ENCODE peak calls at places on chromosome 20, in seven cellular contexts. One of them, this sample, is unnamed.

GRCh38 chr20:45407783-45408645 is at the start of gene DBNDD2:
- DNase-seq in neuronal stem cell: no peak
- DNase-seq in IMR-90: no peak
- DNase-seq in trophoblast cell: no peak
- DNase-seq in H9: no peak
- DNase-seq in mesenchymal stem cell: no peak
- DNase-seq in H1: no peak
- DNase-seq in this sample: no peak

GRCh38 chr20:32462900-32463641 is 104.9 kb downstream of the ASXL1 start:
- DNase-seq in neuronal stem cell: no peak
- DNase-seq in IMR-90: no peak
- DNase-seq in trophoblast cell: no peak
- DNase-seq in H9: no peak
- DNase-seq in mesenchymal stem cell: peak; percentile 33
- DNase-seq in H1: no peak
- DNase-seq in this sample: no peak

GRCh38 chr20:33689973-33690372 is 3.8 kb upstream of the E2F1 start:
- DNase-seq in neuronal stem cell: no peak
- DNase-seq in IMR-90: peak; percentile 66
- DNase-seq in trophoblast cell: no peak
- DNase-seq in H9: no peak
- DNase-seq in mesenchymal stem cell: peak; percentile 91
- DNase-seq in H1: no peak
- DNase-seq in this sample: no peak

GRCh38 chr20:24357169-24357568 is 112.3 kb upstream of the SYNDIG1 start:
- DNase-seq in neuronal stem cell: no peak
- DNase-seq in IMR-90: no peak
- DNase-seq in trophoblast cell: no peak
- DNase-seq in H9: no peak
- DNase-seq in mesenchymal stem cell: no peak
- DNase-seq in H1: no peak
- DNase-seq in this sample: no peak

GRCh38 chr20:56439784-56440291 is 27.8 kb downstream of the CASS4 start:
- DNase-seq in neuronal stem cell: no peak
- DNase-seq in IMR-90: peak; percentile 100
- DNase-seq in trophoblast cell: peak; percentile 98
- DNase-seq in H9: no peak
- DNase-seq in mesenchymal stem cell: peak; percentile 90
- DNase-seq in H1: no peak
- DNase-seq in this sample: peak; percentile 30

GRCh38 chr20:37903317-37904007 is 535 bp downstream of the VSTM2L start:
- DNase-seq in neuronal stem cell: no peak
- DNase-seq in IMR-90: no peak
- DNase-seq in trophoblast cell: no peak
- DNase-seq in H9: peak; percentile 38
- DNase-seq in mesenchymal stem cell: no peak
- DNase-seq in H1: peak; percentile 74
- DNase-seq in this sample: no peak

GRCh38 chr20:56587307-56588108 is 41.6 kb upstream of the TFAP2C start:
- DNase-seq in neuronal stem cell: no peak
- DNase-seq in IMR-90: no peak
- DNase-seq in trophoblast cell: no peak
- DNase-seq in H9: no peak
- DNase-seq in mesenchymal stem cell: no peak
- DNase-seq in H1: no peak
- DNase-seq in this sample: no peak

GRCh38 chr20:62367483-62368302 is 581 bp upstream of the LAMA5 start:
- DNase-seq in neuronal stem cell: no peak
- DNase-seq in IMR-90: no peak
- DNase-seq in trophoblast cell: peak; percentile 75
- DNase-seq in H9: peak; percentile 74
- DNase-seq in mesenchymal stem cell: no peak
- DNase-seq in H1: peak; percentile 83
- DNase-seq in this sample: peak; percentile 63

GRCh38 chr20:62910217-62910766 is 16.0 kb downstream of the DIDO1 start:
- DNase-seq in neuronal stem cell: no peak
- DNase-seq in IMR-90: no peak
- DNase-seq in trophoblast cell: no peak
- DNase-seq in H9: no peak
- DNase-seq in mesenchymal stem cell: no peak
- DNase-seq in H1: no peak
- DNase-seq in this sample: no peak

GRCh38 chr20:44711237-44711636 is 3.9 kb upstream of the CCN5 start:
- DNase-seq in neuronal stem cell: no peak
- DNase-seq in IMR-90: peak; percentile 34
- DNase-seq in trophoblast cell: no peak
- DNase-seq in H9: no peak
- DNase-seq in mesenchymal stem cell: no peak
- DNase-seq in H1: no peak
- DNase-seq in this sample: no peak

GRCh38 chr20:62762376-62762775 is 33.9 kb upstream of the MRGBP start:
- DNase-seq in neuronal stem cell: no peak
- DNase-seq in IMR-90: no peak
- DNase-seq in trophoblast cell: no peak
- DNase-seq in H9: no peak
- DNase-seq in mesenchymal stem cell: no peak
- DNase-seq in H1: no peak
- DNase-seq in this sample: no peak

GRCh38 chr20:18034039-18034438 is 23.7 kb downstream of the OVOL2 start:
- DNase-seq in neuronal stem cell: no peak
- DNase-seq in IMR-90: no peak
- DNase-seq in trophoblast cell: no peak
- DNase-seq in H9: no peak
- DNase-seq in mesenchymal stem cell: no peak
- DNase-seq in H1: no peak
- DNase-seq in this sample: no peak

GRCh38 chr20:48454721-48455490 is 372.9 kb downstream of the PREX1 start:
- DNase-seq in neuronal stem cell: no peak
- DNase-seq in IMR-90: no peak
- DNase-seq in trophoblast cell: no peak
- DNase-seq in H9: no peak
- DNase-seq in mesenchymal stem cell: no peak
- DNase-seq in H1: no peak
- DNase-seq in this sample: no peak

GRCh38 chr20:19205999-19206398 is 6.4 kb upstream of the SLC24A3 start:
- DNase-seq in neuronal stem cell: peak; percentile 69
- DNase-seq in IMR-90: peak; percentile 10
- DNase-seq in trophoblast cell: peak; percentile 72
- DNase-seq in H9: peak; percentile 84
- DNase-seq in mesenchymal stem cell: peak; percentile 34
- DNase-seq in H1: peak; percentile 98
- DNase-seq in this sample: peak; percentile 70

GRCh38 chr20:50744143-50744792 is 12.9 kb downstream of the PARD6B start:
- DNase-seq in neuronal stem cell: no peak
- DNase-seq in IMR-90: peak; percentile 88
- DNase-seq in trophoblast cell: peak; percentile 81
- DNase-seq in H9: peak; percentile 56
- DNase-seq in mesenchymal stem cell: peak; percentile 96
- DNase-seq in H1: peak; percentile 46
- DNase-seq in this sample: peak; percentile 95

GRCh38 chr20:47476452-47476851 is 25.2 kb upstream of the NCOA3 start:
- DNase-seq in neuronal stem cell: no peak
- DNase-seq in IMR-90: no peak
- DNase-seq in trophoblast cell: no peak
- DNase-seq in H9: no peak
- DNase-seq in mesenchymal stem cell: no peak
- DNase-seq in H1: no peak
- DNase-seq in this sample: no peak

GRCh38 chr20:44776977-44777376 is 31.3 kb downstream of the KCNK15 start:
- DNase-seq in neuronal stem cell: peak; percentile 59
- DNase-seq in IMR-90: peak; percentile 16
- DNase-seq in trophoblast cell: no peak
- DNase-seq in H9: no peak
- DNase-seq in mesenchymal stem cell: peak; percentile 30
- DNase-seq in H1: peak; percentile 67
- DNase-seq in this sample: peak; percentile 56

GRCh38 chr20:34538671-34539123 is 19.8 kb upstream of the MAP1LC3A start:
- DNase-seq in neuronal stem cell: no peak
- DNase-seq in IMR-90: peak; percentile 57
- DNase-seq in trophoblast cell: peak; percentile 17
- DNase-seq in H9: peak; percentile 64
- DNase-seq in mesenchymal stem cell: peak; percentile 67
- DNase-seq in H1: peak; percentile 82
- DNase-seq in this sample: peak; percentile 60

GRCh38 chr20:8127553-8128255 is 4.4 kb upstream of the PLCB1 start:
- DNase-seq in neuronal stem cell: no peak
- DNase-seq in IMR-90: peak; percentile 42
- DNase-seq in trophoblast cell: no peak
- DNase-seq in H9: no peak
- DNase-seq in mesenchymal stem cell: peak; percentile 64
- DNase-seq in H1: no peak
- DNase-seq in this sample: no peak

GRCh38 chr20:18986895-18987580 is 173.5 kb downstream of the SCP2D1 start:
- DNase-seq in neuronal stem cell: no peak
- DNase-seq in IMR-90: no peak
- DNase-seq in trophoblast cell: no peak
- DNase-seq in H9: no peak
- DNase-seq in mesenchymal stem cell: no peak
- DNase-seq in H1: no peak
- DNase-seq in this sample: no peak

GRCh38 chr20:62943396-62943795 is 5.4 kb downstream of the GID8 start:
- DNase-seq in neuronal stem cell: no peak
- DNase-seq in IMR-90: no peak
- DNase-seq in trophoblast cell: no peak
- DNase-seq in H9: no peak
- DNase-seq in mesenchymal stem cell: no peak
- DNase-seq in H1: no peak
- DNase-seq in this sample: no peak

GRCh38 chr20:14478126-14478525 is 140.7 kb upstream of the FLRT3 start:
- DNase-seq in neuronal stem cell: no peak
- DNase-seq in IMR-90: no peak
- DNase-seq in trophoblast cell: no peak
- DNase-seq in H9: no peak
- DNase-seq in mesenchymal stem cell: no peak
- DNase-seq in H1: no peak
- DNase-seq in this sample: no peak

GRCh38 chr20:14477125-14477524 is 139.7 kb upstream of the FLRT3 start:
- DNase-seq in neuronal stem cell: no peak
- DNase-seq in IMR-90: peak; percentile 73
- DNase-seq in trophoblast cell: no peak
- DNase-seq in H9: no peak
- DNase-seq in mesenchymal stem cell: peak; percentile 5
- DNase-seq in H1: no peak
- DNase-seq in this sample: no peak

GRCh38 chr20:14481863-14482262 is 144.5 kb upstream of the FLRT3 start:
- DNase-seq in neuronal stem cell: no peak
- DNase-seq in IMR-90: peak; percentile 92
- DNase-seq in trophoblast cell: no peak
- DNase-seq in H9: no peak
- DNase-seq in mesenchymal stem cell: no peak
- DNase-seq in H1: no peak
- DNase-seq in this sample: no peak
- H3K4ac ChIP-seq in neuronal stem cell: no peak overlapping the region
- H3K4ac ChIP-seq in IMR-90: no peak overlapping the region
- H3K4ac ChIP-seq in trophoblast cell: no peak overlapping the region
- H3K4ac ChIP-seq in H9: no peak overlapping the region
- H3K4ac ChIP-seq in mesenchymal stem cell: no peak overlapping the region
- H3K4ac ChIP-seq in H1: no peak overlapping the region
- H3K4ac ChIP-seq in this sample: no peak overlapping the region

DNA sequence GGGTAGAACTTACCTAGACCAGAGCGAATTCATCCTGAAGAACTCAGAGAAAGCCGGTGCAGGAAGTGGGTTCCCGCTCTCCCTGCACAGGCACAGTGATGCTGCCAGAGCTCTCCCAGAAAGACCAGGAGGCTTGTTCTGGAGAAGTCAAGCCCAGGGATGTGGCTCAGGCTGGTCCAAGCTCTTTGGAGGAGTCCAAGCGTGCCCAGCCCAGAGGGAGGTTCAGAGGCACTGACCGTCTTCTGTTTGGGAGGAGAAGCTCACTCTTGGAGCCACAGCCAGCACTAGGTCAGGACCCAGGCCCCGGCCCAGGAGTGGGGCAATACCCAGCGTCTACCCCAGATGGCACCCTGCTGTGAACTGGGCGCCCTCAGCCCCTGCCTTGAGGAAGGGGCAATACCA is 1.5 kb upstream of the PMEPA1 start:
- DNase-seq in neuronal stem cell: no peak
- DNase-seq in IMR-90: no peak
- DNase-seq in trophoblast cell: no peak
- DNase-seq in H9: no peak
- DNase-seq in mesenchymal stem cell: no peak
- DNase-seq in H1: no peak
- DNase-seq in this sample: peak; percentile 62
- H3K4ac ChIP-seq in neuronal stem cell: no peak overlapping the region
- H3K4ac ChIP-seq in IMR-90: no peak overlapping the region
- H3K4ac ChIP-seq in trophoblast cell: peak overlapping the region; percentile 65
- H3K4ac ChIP-seq in H9: no peak overlapping the region
- H3K4ac ChIP-seq in mesenchymal stem cell: no peak overlapping the region
- H3K4ac ChIP-seq in H1: no peak overlapping the region
- H3K4ac ChIP-seq in this sample: peak overlapping the region; percentile 76

GRCh38 chr20:52191132-52191435 is 495 bp downstream of the ZFP64 start:
- DNase-seq in neuronal stem cell: no peak
- DNase-seq in IMR-90: peak; percentile 7
- DNase-seq in trophoblast cell: no peak
- DNase-seq in H9: no peak
- DNase-seq in mesenchymal stem cell: peak; percentile 47
- DNase-seq in H1: no peak
- DNase-seq in this sample: no peak

GRCh38 chr20:52192296-52193007 is 873 bp upstream of the ZFP64 start:
- DNase-seq in neuronal stem cell: peak; percentile 48
- DNase-seq in IMR-90: no peak
- DNase-seq in trophoblast cell: peak; percentile 16
- DNase-seq in H9: peak; percentile 76
- DNase-seq in mesenchymal stem cell: peak; percentile 44
- DNase-seq in H1: no peak
- DNase-seq in this sample: peak; percentile 87

GRCh38 chr20:52190437-52191131 is 995 bp downstream of the ZFP64 start:
- DNase-seq in neuronal stem cell: no peak
- DNase-seq in IMR-90: peak; percentile 11
- DNase-seq in trophoblast cell: no peak
- DNase-seq in H9: peak; percentile 41
- DNase-seq in mesenchymal stem cell: peak; percentile 55
- DNase-seq in H1: peak; percentile 49
- DNase-seq in this sample: peak; percentile 48

GRCh38 chr20:52193133-52193532 is 1.6 kb upstream of the ZFP64 start:
- DNase-seq in neuronal stem cell: no peak
- DNase-seq in IMR-90: no peak
- DNase-seq in trophoblast cell: no peak
- DNase-seq in H9: no peak
- DNase-seq in mesenchymal stem cell: no peak
- DNase-seq in H1: no peak
- DNase-seq in this sample: no peak

GRCh38 chr20:52191436-52192295 is at the start of gene ZFP64:
- DNase-seq in neuronal stem cell: peak; percentile 70
- DNase-seq in IMR-90: peak; percentile 76
- DNase-seq in trophoblast cell: peak; percentile 27
- DNase-seq in H9: peak; percentile 73
- DNase-seq in mesenchymal stem cell: peak; percentile 87
- DNase-seq in H1: peak; percentile 87
- DNase-seq in this sample: peak; percentile 83
- H3K4ac ChIP-seq in neuronal stem cell: peak within 1 kb of the TSS; percentile 96
- H3K4ac ChIP-seq in IMR-90: peak within 1 kb of the TSS; percentile 93
- H3K4ac ChIP-seq in trophoblast cell: peak within 1 kb of the TSS; percentile 92
- H3K4ac ChIP-seq in H9: no peak within 1 kb of the TSS
- H3K4ac ChIP-seq in mesenchymal stem cell: peak within 1 kb of the TSS; percentile 94
- H3K4ac ChIP-seq in H1: peak within 1 kb of the TSS; percentile 81
- H3K4ac ChIP-seq in this sample: peak within 1 kb of the TSS; percentile 83

DNA sequence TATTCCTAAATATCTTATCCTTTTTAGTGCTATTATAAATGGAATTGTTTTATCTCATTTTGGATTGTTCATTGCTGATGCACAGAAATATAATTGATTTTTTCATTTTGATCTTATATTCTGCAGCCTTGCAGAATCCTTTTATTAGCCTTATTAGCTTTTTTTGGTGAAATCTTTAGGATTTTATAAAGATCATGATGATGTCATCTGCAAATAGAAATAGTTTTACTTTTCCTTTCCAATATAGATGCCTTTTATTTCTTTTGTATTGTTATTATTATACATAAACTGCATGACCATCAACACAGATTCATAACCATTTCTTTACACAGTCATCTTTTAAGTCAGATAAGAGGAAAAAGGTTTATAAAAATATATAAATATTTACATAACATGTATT is 16.9 kb upstream of the PSMF1 start:
- DNase-seq in neuronal stem cell: no peak
- DNase-seq in IMR-90: no peak
- DNase-seq in trophoblast cell: no peak
- DNase-seq in H9: no peak
- DNase-seq in mesenchymal stem cell: no peak
- DNase-seq in H1: no peak
- DNase-seq in this sample: no peak
- H3K4ac ChIP-seq in neuronal stem cell: no peak overlapping the region
- H3K4ac ChIP-seq in IMR-90: no peak overlapping the region
- H3K4ac ChIP-seq in trophoblast cell: no peak overlapping the region
- H3K4ac ChIP-seq in H9: no peak overlapping the region
- H3K4ac ChIP-seq in mesenchymal stem cell: no peak overlapping the region
- H3K4ac ChIP-seq in H1: no peak overlapping the region
- H3K4ac ChIP-seq in this sample: no peak overlapping the region

This sample was measured in mesendoderm.